ENCODE peak calls at places on chromosomes 12 and 14, in eight cellular contexts. B, D, K, R, A, E, I and P are unnamed samples.

GRCh38 chr12:1870086-1870485 is 48.4 kb downstream of the CACNA2D4 start:
- DNase-seq in K (no peak), I (no peak), A (no peak), R (no peak), D (no peak), B (no peak), E (no peak), P (no peak)

GRCh38 chr14:64465856-64466554 is 706 bp downstream of the AKAP5 start:
- DNase-seq in K (no peak), B (no peak), E (no peak), A (peak; percentile 52), D (peak; percentile 50), I (peak; percentile 67), R (peak; percentile 81), P (peak; percentile 79)

GRCh38 chr12:53223391-53224267 is 8.4 kb downstream of the RARG start:
- DNase-seq in R (peak; percentile 50), A (peak; percentile 61), B (no peak), K (no peak), D (no peak), E (no peak), I (peak; percentile 80), P (peak; percentile 72)

GRCh38 chr12:122067966-122068365 is 10.6 kb upstream of the MLXIP start:
- DNase-seq in R (no peak), A (no peak), E (peak; percentile 90), D (no peak), B (no peak), K (peak; percentile 73), I (no peak), P (no peak)

GRCh38 chr14:29645117-29645516 is 282.5 kb downstream of the PRKD1 start:
- DNase-seq in K (no peak), A (no peak), D (no peak), B (no peak), E (no peak), I (no peak), R (no peak), P (no peak)

GRCh38 chr14:104721704-104722431 is 2.2 kb upstream of the ADSS1 start:
- DNase-seq in K (no peak), A (no peak), E (no peak), R (no peak), I (no peak), D (no peak), B (no peak), P (peak; percentile 27)

GRCh38 chr12:80939231-80939950 is 1.7 kb upstream of the LIN7A start:
- DNase-seq in B (no peak), D (no peak), I (no peak), E (no peak), A (no peak), K (no peak), R (no peak), P (no peak)

GRCh38 chr14:65421201-65421981 is 8.9 kb downstream of the FUT8 start:
- DNase-seq in E (no peak), R (peak; percentile 9), K (no peak), B (no peak), A (no peak), I (no peak), D (peak; percentile 74), P (peak; percentile 89)

GRCh38 chr12:49933793-49934192 is 16.7 kb upstream of the AQP2 start:
- DNase-seq in R (no peak), E (no peak), I (no peak), K (no peak), A (no peak), D (peak; percentile 12), B (no peak), P (no peak)

GRCh38 chr12:78797201-78797931 is 67.2 kb upstream of the SYT1 start:
- DNase-seq in I (no peak), A (no peak), K (no peak), D (peak; percentile 72), R (no peak), B (no peak), E (no peak), P (peak; percentile 42)

GRCh38 chr12:25819713-25820112 is 138.8 kb upstream of the RASSF8 start:
- DNase-seq in R (no peak), E (no peak), I (no peak), A (no peak), B (no peak), D (no peak), K (no peak), P (no peak)

GRCh38 chr12:104546575-104546974 is 89.8 kb downstream of the CHST11 start:
- DNase-seq in K (no peak), B (no peak), I (no peak), A (no peak), E (peak; percentile 52), D (no peak), R (no peak), P (no peak)

GRCh38 chr14:104863923-104864266 is 1.2 kb upstream of the CEP170B start:
- DNase-seq in E (no peak), A (peak; percentile 23), K (no peak), I (no peak), B (no peak), D (no peak), R (no peak), P (no peak)

GRCh38 chr14:55288439-55288838 is 17.2 kb downstream of the FBXO34 start:
- DNase-seq in A (no peak), B (no peak), D (peak; percentile 44), K (no peak), E (no peak), R (no peak), I (no peak), P (no peak)

GRCh38 chr12:124626841-124627502 is 59.6 kb upstream of the NCOR2 start:
- DNase-seq in D (no peak), K (no peak), B (no peak), A (no peak), R (no peak), I (peak; percentile 44), E (no peak), P (peak; percentile 54)

GRCh38 chr12:46579474-46579873 is 206.9 kb upstream of the SLC38A2 start:
- DNase-seq in A (no peak), I (no peak), E (no peak), D (no peak), B (no peak), R (no peak), K (no peak), P (no peak)

GRCh38 chr12:131699434-131699833 is 11.5 kb upstream of the SFSWAP start:
- DNase-seq in B (no peak), I (no peak), K (no peak), R (no peak), A (no peak), D (peak; percentile 74), E (no peak), P (peak; percentile 50)

GRCh38 chr12:51850081-51850932 is 1.8 kb upstream of the FIGNL2 start:
- DNase-seq in D (no peak), R (no peak), B (no peak), K (no peak), I (no peak), E (no peak), A (no peak), P (no peak)

GRCh38 chr14:83470466-83470865 is 1936.8 kb upstream of the SEL1L start:
- DNase-seq in R (no peak), D (no peak), B (no peak), K (no peak), I (peak; percentile 9), A (no peak), E (no peak), P (peak; percentile 31)

GRCh38 chr14:61130512-61131260 is 149.6 kb downstream of the SLC38A6 start:
- DNase-seq in K (no peak), D (no peak), E (no peak), A (no peak), B (no peak), R (no peak), I (no peak), P (no peak)

GRCh38 chr14:106200539-106201310 is 674.3 kb downstream of the TMEM121 start:
- DNase-seq in E (no peak), K (no peak), A (no peak), D (no peak), R (no peak), I (no peak), B (no peak), P (no peak)

GRCh38 chr14:28101992-28102391 is 664.6 kb upstream of the FOXG1 start:
- DNase-seq in D (no peak), E (no peak), I (no peak), A (peak; percentile 3), R (no peak), K (no peak), B (no peak), P (no peak)

GRCh38 chr12:107584523-107584922 is 101.1 kb upstream of the PWP1 start:
- DNase-seq in R (no peak), I (no peak), A (no peak), K (no peak), B (no peak), E (no peak), D (no peak), P (no peak)

GRCh38 chr12:509494-509893 is 49.8 kb downstream of the B4GALNT3 start:
- DNase-seq in K (no peak), E (peak; percentile 52), D (peak; percentile 81), B (no peak), I (no peak), R (peak; percentile 27), A (no peak), P (peak; percentile 40)

GRCh38 chr14:104965561-104966231 is 12.5 kb downstream of the AHNAK2 start:
- DNase-seq in A (no peak), K (no peak), B (no peak), D (no peak), E (no peak), R (no peak), I (no peak), P (no peak)

GRCh38 chr12:133120385-133121191 is 9.5 kb downstream of the ZNF891 start:
- DNase-seq in D (no peak), A (no peak), K (no peak), I (no peak), B (no peak), R (no peak), E (no peak), P (no peak)
- H3K9me3 ChIP-seq in D (peaks cover 88% of the 10 kb centered on the region), A (peaks cover 59% of the 10 kb centered on the region), K (no peaks in the 10 kb centered on the region), I (peaks cover 83% of the 10 kb centered on the region), B (peaks cover 21% of the 10 kb centered on the region), R (peaks cover 86% of the 10 kb centered on the region), E (peaks cover 88% of the 10 kb centered on the region), P (peaks cover 10% of the 10 kb centered on the region)

GRCh38 chr14:95319312-95320075 is at the start of gene CLMN:
- DNase-seq in D (peak; percentile 33), A (peak; percentile 89), I (peak; percentile 80), E (peak; percentile 66), R (peak; percentile 85), B (peak; percentile 16), K (peak; percentile 20), P (peak; percentile 75)
- TF ChIP-seq EZH2phosphoT487 in D (no peak), A (no peak), I (no peak), E (no peak), R (peak; percentile 38), B (no peak), K (no peak), P (no peak)

DNA sequence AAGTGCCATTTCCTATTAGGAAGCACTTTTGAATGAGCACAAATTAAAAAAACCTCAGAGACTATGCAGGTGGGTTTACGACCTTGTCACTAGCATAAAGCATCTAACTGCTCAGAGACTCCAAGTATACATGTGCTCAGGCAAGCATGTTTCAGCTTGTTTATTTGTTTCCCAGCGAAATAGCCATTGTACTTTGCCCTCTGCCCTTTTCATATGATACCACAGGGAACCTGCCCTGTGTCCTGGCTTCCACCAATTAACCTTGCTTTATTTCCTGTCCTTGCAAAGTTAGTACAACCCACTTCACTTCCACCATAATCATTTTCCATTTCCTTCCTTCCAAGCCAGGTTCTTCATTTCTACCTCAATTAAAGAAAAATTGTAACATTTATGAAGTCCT is 194.9 kb downstream of the DUSP6 start:
- DNase-seq in D (no peak), K (no peak), E (no peak), R (no peak), B (no peak), A (no peak), I (peak; percentile 10), P (no peak)
- H3K9me3 ChIP-seq in D (no peaks in the 10 kb centered on the region), K (no peaks in the 10 kb centered on the region), E (no peaks in the 10 kb centered on the region), R (no peaks in the 10 kb centered on the region), B (no peaks in the 10 kb centered on the region), A (no peaks in the 10 kb centered on the region), I (no peaks in the 10 kb centered on the region), P (no peaks in the 10 kb centered on the region)

GRCh38 chr14:25006961-25007795 is 42.8 kb downstream of the STXBP6 start:
- DNase-seq in E (no peak), A (no peak), D (peak; percentile 62), B (no peak), R (no peak), I (peak; percentile 71), K (no peak), P (peak; percentile 97)
- TF ChIP-seq EZH2phosphoT487 in E (no peak), A (no peak), D (no peak), B (no peak), R (no peak), I (no peak), K (no peak), P (no peak)